ENCODE peak calls at places on chromosomes 3 and 15, in four cellular contexts. K is GM04504; O is stimulated activated CD4-positive, alpha-beta T cell treated with anti-CD3 and anti-CD28 coated beads, Interleukin-15, amount 100 ng/mL, for 24 hours; H is HCT116. M is an unnamed sample.

GRCh38 chr15:36831915-36832310 is 252.5 kb downstream of the CDIN1 start:
- DNase-seq in O (no peak), K (no peak), H (no peak), M (no peak)

GRCh38 chr3:151210676-151211381 is 7.8 kb upstream of the GPR171 start:
- DNase-seq in K (no peak), H (no peak), O (no peak), M (no peak)

GRCh38 chr3:38446812-38447211 is 6.9 kb upstream of the ACVR2B start:
- DNase-seq in O (no peak), H (no peak), K (no peak), M (no peak)

GRCh38 chr3:129556890-129557736 is 14.1 kb downstream of the H1-8 start:
- DNase-seq in O (no peak), K (peak; percentile 74), H (no peak), M (no peak)

GRCh38 chr3:8869613-8870012 is 93.7 kb downstream of the RAD18 start:
- DNase-seq in K (peak; percentile 77), O (no peak), H (peak; percentile 80), M (no peak)

GRCh38 chr3:127483005-127483641 is 107.4 kb downstream of the TPRA1 start:
- DNase-seq in H (no peak), O (no peak), K (no peak), M (no peak)

GRCh38 chr3:189758186-189758585 is 127.0 kb downstream of the TP63 start:
- DNase-seq in K (no peak), O (no peak), H (no peak), M (no peak)

GRCh38 chr3:36219398-36219797 is 160.9 kb upstream of the STAC start:
- DNase-seq in H (no peak), K (peak; percentile 69), O (no peak), M (no peak)

GRCh38 chr3:177777699-177778098 is 580.4 kb upstream of the TBL1XR1 start:
- DNase-seq in K (no peak), O (peak; percentile 59), H (peak; percentile 51), M (no peak)

GRCh38 chr3:150249776-150250175 is 158.3 kb upstream of the TSC22D2 start:
- DNase-seq in O (no peak), H (no peak), K (no peak), M (no peak)

GRCh38 chr3:194294199-194294887 is 56.8 kb downstream of the CPN2 start:
- DNase-seq in H (no peak), K (no peak), O (no peak), M (no peak)

GRCh38 chr3:69032137-69032536 is 18.7 kb upstream of the EOGT start:
- DNase-seq in O (no peak), H (no peak), K (no peak), M (no peak)